ENCODE peak calls at places on chromosomes 5 and 9, in eight cellular contexts. P, J, Y, S, V, U, Z and M are unnamed samples.

GRCh38 chr9:128979111-128979510 is 31.6 kb downstream of the NUP188 start:
- DNase-seq in P (no peak), Y (no peak), U (no peak), V (no peak), J (no peak), S (no peak), Z (no peak), M (no peak)

GRCh38 chr9:17837931-17838330 is 259.1 kb downstream of the SH3GL2 start:
- DNase-seq in Y (no peak), Z (no peak), U (no peak), V (no peak), J (no peak), P (no peak), S (no peak), M (no peak)

GRCh38 chr9:6929428-6929827 is 171.7 kb downstream of the KDM4C start:
- DNase-seq in Z (no peak), P (no peak), Y (no peak), J (no peak), V (no peak), U (no peak), S (no peak), M (no peak)

GRCh38 chr5:52709171-52709925 is 78.4 kb upstream of the ITGA1 start:
- DNase-seq in J (no peak), Y (no peak), Z (no peak), S (no peak), P (no peak), U (no peak), V (no peak), M (no peak)

GRCh38 chr5:74638776-74639537 is 1.6 kb downstream of the ENC1 start:
- DNase-seq in Y (no peak), S (no peak), U (peak; percentile 60), P (no peak), V (no peak), Z (no peak), J (no peak), M (no peak)

GRCh38 chr9:108396618-108397017 is 459.2 kb downstream of the ACTL7B start:
- DNase-seq in Y (no peak), V (no peak), U (no peak), P (no peak), J (no peak), S (no peak), Z (no peak), M (no peak)

GRCh38 chr9:91289244-91289643 is 72.5 kb downstream of the AUH start:
- DNase-seq in S (no peak), J (no peak), P (no peak), V (no peak), Z (no peak), U (no peak), Y (no peak), M (no peak)

GRCh38 chr9:75950983-75951382 is 60.5 kb downstream of the PCSK5 start:
- DNase-seq in S (no peak), U (no peak), V (no peak), J (no peak), P (no peak), Z (no peak), Y (no peak), M (no peak)